ENCODE peak calls at places on chromosomes 7 and 10, in four cellular contexts. One of them, this sample, is unnamed.
A peak's percentile ranks its signal among the peaks of the same experiment; 100 is the strongest.

GRCh38 chr7:63024446-63024845 is 974.2 kb upstream of the ZNF722 start:
- DNase-seq in HCT116: no peak
- DNase-seq in adrenal gland: no peak
- DNase-seq in heart right ventricle: no peak
- DNase-seq in this sample: no peak

GRCh38 chr7:9854605-9855004 is 1119.1 kb upstream of the PHF14 start:
- DNase-seq in HCT116: no peak
- DNase-seq in adrenal gland: no peak
- DNase-seq in heart right ventricle: no peak
- DNase-seq in this sample: no peak

GRCh38 chr10:119233123-119233820 is 25.9 kb downstream of the GRK5 start:
- DNase-seq in HCT116: no peak
- DNase-seq in adrenal gland: no peak
- DNase-seq in heart right ventricle: no peak
- DNase-seq in this sample: peak; percentile 25

GRCh38 chr7:92751902-92752901 is 84.2 kb downstream of the CDK6 start:
- DNase-seq in HCT116: peak; percentile 77
- DNase-seq in adrenal gland: no peak
- DNase-seq in heart right ventricle: no peak
- DNase-seq in this sample: no peak

GRCh38 chr7:96327429-96327828 is 5.5 kb upstream of the SLC25A13 start:
- DNase-seq in HCT116: no peak
- DNase-seq in adrenal gland: no peak
- DNase-seq in heart right ventricle: no peak
- DNase-seq in this sample: no peak

GRCh38 chr10:6457376-6457775 is 122.7 kb downstream of the PRKCQ start:
- DNase-seq in HCT116: no peak
- DNase-seq in adrenal gland: no peak
- DNase-seq in heart right ventricle: no peak
- DNase-seq in this sample: no peak

GRCh38 chr7:156722427-156722826 is 81.9 kb downstream of the RNF32 start:
- DNase-seq in HCT116: no peak
- DNase-seq in adrenal gland: peak; percentile 34
- DNase-seq in heart right ventricle: no peak
- DNase-seq in this sample: no peak

GRCh38 chr7:1100386-1100785 is 12.5 kb downstream of the GPER1 start:
- DNase-seq in HCT116: no peak
- DNase-seq in adrenal gland: no peak
- DNase-seq in heart right ventricle: no peak
- DNase-seq in this sample: no peak

GRCh38 chr10:35335133-35335532 is 1.2 kb upstream of the CCNY start:
- DNase-seq in HCT116: no peak
- DNase-seq in adrenal gland: no peak
- DNase-seq in heart right ventricle: no peak
- DNase-seq in this sample: no peak

GRCh38 chr7:20449146-20449648 is 118.5 kb downstream of the ITGB8 start:
- DNase-seq in HCT116: no peak
- DNase-seq in adrenal gland: no peak
- DNase-seq in heart right ventricle: no peak
- DNase-seq in this sample: no peak

GRCh38 chr10:44042075-44042770 is 342.7 kb downstream of the CXCL12 start:
- DNase-seq in HCT116: no peak
- DNase-seq in adrenal gland: no peak
- DNase-seq in heart right ventricle: no peak
- DNase-seq in this sample: no peak

GRCh38 chr7:45092100-45092930 is 3.5 kb upstream of the NACAD start:
- DNase-seq in HCT116: no peak
- DNase-seq in adrenal gland: no peak
- DNase-seq in heart right ventricle: no peak
- DNase-seq in this sample: peak; percentile 65

GRCh38 chr7:130899638-130900401 is 165.8 kb upstream of the KLF14 start:
- DNase-seq in HCT116: no peak
- DNase-seq in adrenal gland: no peak
- DNase-seq in heart right ventricle: no peak
- DNase-seq in this sample: no peak

GRCh38 chr7:113606325-113606724 is 312.5 kb downstream of the PPP1R3A start:
- DNase-seq in HCT116: no peak
- DNase-seq in adrenal gland: no peak
- DNase-seq in heart right ventricle: no peak
- DNase-seq in this sample: no peak

GRCh38 chr7:41501016-41501415 is 201.9 kb downstream of the INHBA start:
- DNase-seq in HCT116: no peak
- DNase-seq in adrenal gland: no peak
- DNase-seq in heart right ventricle: no peak
- DNase-seq in this sample: peak; percentile 11

GRCh38 chr10:62554632-62555199 is 180.5 kb downstream of the ZNF365 start:
- DNase-seq in HCT116: peak; percentile 8
- DNase-seq in adrenal gland: no peak
- DNase-seq in heart right ventricle: no peak
- DNase-seq in this sample: peak; percentile 8

GRCh38 chr10:121244791-121245190 is 353.5 kb downstream of the FGFR2 start:
- DNase-seq in HCT116: no peak
- DNase-seq in adrenal gland: no peak
- DNase-seq in heart right ventricle: no peak
- DNase-seq in this sample: no peak

GRCh38 chr7:21550076-21550475 is 7.2 kb downstream of the DNAH11 start:
- DNase-seq in HCT116: no peak
- DNase-seq in adrenal gland: no peak
- DNase-seq in heart right ventricle: no peak
- DNase-seq in this sample: no peak

GRCh38 chr10:117896517-117896916 is 150.2 kb downstream of the RAB11FIP2 start:
- DNase-seq in HCT116: no peak
- DNase-seq in adrenal gland: no peak
- DNase-seq in heart right ventricle: no peak
- DNase-seq in this sample: no peak

GRCh38 chr7:98802088-98802780 is 67.6 kb downstream of the TMEM130 start:
- DNase-seq in HCT116: peak; percentile 55
- DNase-seq in adrenal gland: peak; percentile 71
- DNase-seq in heart right ventricle: peak; percentile 11
- DNase-seq in this sample: peak; percentile 88

GRCh38 chr10:95657250-95657649 is 739 bp upstream of the ALDH18A1 start:
- DNase-seq in HCT116: no peak
- DNase-seq in adrenal gland: no peak
- DNase-seq in heart right ventricle: no peak
- DNase-seq in this sample: no peak

GRCh38 chr10:44926771-44927751 is 15.9 kb downstream of the TMEM72 start:
- DNase-seq in HCT116: no peak
- DNase-seq in adrenal gland: peak; percentile 93
- DNase-seq in heart right ventricle: no peak
- DNase-seq in this sample: no peak

GRCh38 chr7:6376820-6377219 is 70.9 kb downstream of the DAGLB start:
- DNase-seq in HCT116: no peak
- DNase-seq in adrenal gland: no peak
- DNase-seq in heart right ventricle: no peak
- DNase-seq in this sample: no peak

GRCh38 chr10:61000769-61001730 is 57.1 kb upstream of the RHOBTB1 start:
- DNase-seq in HCT116: no peak
- DNase-seq in adrenal gland: peak; percentile 40
- DNase-seq in heart right ventricle: peak; percentile 17
- DNase-seq in this sample: peak; percentile 28

GRCh38 chr7:21704362-21704761 is 161.5 kb downstream of the DNAH11 start:
- DNase-seq in HCT116: no peak
- DNase-seq in adrenal gland: no peak
- DNase-seq in heart right ventricle: no peak
- DNase-seq in this sample: no peak

GRCh38 chr10:19488592-19489280 is 327.5 kb upstream of the PLXDC2 start:
- DNase-seq in HCT116: no peak
- DNase-seq in adrenal gland: peak; percentile 13
- DNase-seq in heart right ventricle: peak; percentile 36
- DNase-seq in this sample: peak; percentile 41

GRCh38 chr10:103493911-103494877 is 689 bp downstream of the NEURL1 start:
- DNase-seq in HCT116: no peak
- DNase-seq in adrenal gland: peak; percentile 11
- DNase-seq in heart right ventricle: no peak
- DNase-seq in this sample: peak; percentile 26

GRCh38 chr10:34576789-34577188 is 238.3 kb downstream of the PARD3 start:
- DNase-seq in HCT116: no peak
- DNase-seq in adrenal gland: no peak
- DNase-seq in heart right ventricle: no peak
- DNase-seq in this sample: no peak

GRCh38 chr7:154649015-154649414 is 353.9 kb downstream of the PAXIP1 start:
- DNase-seq in HCT116: no peak
- DNase-seq in adrenal gland: no peak
- DNase-seq in heart right ventricle: no peak
- DNase-seq in this sample: no peak

GRCh38 chr7:154653281-154653680 is 349.6 kb downstream of the PAXIP1 start:
- DNase-seq in HCT116: no peak
- DNase-seq in adrenal gland: no peak
- DNase-seq in heart right ventricle: no peak
- DNase-seq in this sample: no peak

GRCh38 chr7:154650275-154650674 is 352.6 kb downstream of the PAXIP1 start:
- DNase-seq in HCT116: no peak
- DNase-seq in adrenal gland: no peak
- DNase-seq in heart right ventricle: no peak
- DNase-seq in this sample: no peak

GRCh38 chr7:154649434-154649833 is 353.5 kb downstream of the PAXIP1 start:
- DNase-seq in HCT116: no peak
- DNase-seq in adrenal gland: no peak
- DNase-seq in heart right ventricle: no peak
- DNase-seq in this sample: no peak

GRCh38 chr7:154651501-154651900 is 351.4 kb downstream of the PAXIP1 start:
- DNase-seq in HCT116: no peak
- DNase-seq in adrenal gland: no peak
- DNase-seq in heart right ventricle: no peak
- DNase-seq in this sample: no peak
- H3K27me3 ChIP-seq in HCT116: no peaks in the 10 kb centered on the region
- H3K27me3 ChIP-seq in adrenal gland: no peaks in the 10 kb centered on the region
- H3K27me3 ChIP-seq in heart right ventricle: peaks cover 4% of the 10 kb centered on the region
- H3K27me3 ChIP-seq in this sample: no peaks in the 10 kb centered on the region

GRCh38 chr10:78187371-78187770 is 153.7 kb downstream of the RPS24 start:
- DNase-seq in HCT116: no peak
- DNase-seq in adrenal gland: no peak
- DNase-seq in heart right ventricle: no peak
- DNase-seq in this sample: no peak
- H3K27me3 ChIP-seq in HCT116: no peaks in the 10 kb centered on the region
- H3K27me3 ChIP-seq in adrenal gland: no peaks in the 10 kb centered on the region
- H3K27me3 ChIP-seq in heart right ventricle: no peaks in the 10 kb centered on the region
- H3K27me3 ChIP-seq in this sample: no peaks in the 10 kb centered on the region

GRCh38 chr10:78945838-78946237 is 122.9 kb upstream of the ZMIZ1 start:
- DNase-seq in HCT116: no peak
- DNase-seq in adrenal gland: no peak
- DNase-seq in heart right ventricle: no peak
- DNase-seq in this sample: no peak
- H3K27me3 ChIP-seq in HCT116: no peaks in the 10 kb centered on the region
- H3K27me3 ChIP-seq in adrenal gland: no peaks in the 10 kb centered on the region
- H3K27me3 ChIP-seq in heart right ventricle: no peaks in the 10 kb centered on the region
- H3K27me3 ChIP-seq in this sample: no peaks in the 10 kb centered on the region

DNA sequence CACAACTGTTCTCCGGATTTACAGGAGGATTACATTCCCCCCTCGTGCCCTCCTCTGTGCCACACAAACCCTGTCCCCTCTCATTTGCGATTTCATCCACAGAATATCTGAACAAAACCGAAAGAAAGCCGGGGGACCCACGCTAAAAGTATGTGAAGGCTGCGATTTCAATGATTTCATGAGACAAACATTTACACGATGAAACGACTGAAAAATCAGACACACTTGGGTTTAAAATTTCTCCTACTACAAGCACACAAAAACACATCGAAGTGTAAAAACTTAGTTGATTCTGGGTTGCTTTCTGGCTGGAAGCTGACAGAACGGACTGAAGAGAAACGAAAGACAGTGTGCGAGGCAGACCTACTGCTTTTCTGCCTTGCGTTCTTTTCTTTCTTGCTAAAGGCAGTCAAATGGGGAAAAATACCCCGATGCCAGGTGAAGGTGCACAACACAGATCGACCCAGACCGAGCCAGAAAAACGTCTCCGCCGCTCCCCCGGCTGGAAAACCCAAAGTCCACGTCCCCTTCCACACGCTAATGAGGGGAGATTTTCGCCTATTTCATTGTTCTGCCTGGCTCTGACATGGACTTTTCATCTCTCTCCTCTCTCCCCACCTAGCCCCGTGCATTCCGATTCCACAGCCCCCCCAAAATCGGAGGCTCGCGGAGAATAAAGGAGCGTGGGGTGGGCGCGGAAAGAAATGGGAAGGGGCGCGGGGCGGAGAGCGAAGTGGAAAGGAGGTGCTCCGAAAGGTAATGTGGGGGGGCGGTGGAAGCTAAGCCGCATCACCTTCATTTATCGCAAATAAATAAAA is 1.1 kb downstream of the HIPK2 start:
- DNase-seq in HCT116: no peak
- DNase-seq in adrenal gland: peak; percentile 34
- DNase-seq in heart right ventricle: no peak
- DNase-seq in this sample: no peak
- H3K27me3 ChIP-seq in HCT116: no peaks in the 10 kb centered on the region
- H3K27me3 ChIP-seq in adrenal gland: no peaks in the 10 kb centered on the region
- H3K27me3 ChIP-seq in heart right ventricle: no peaks in the 10 kb centered on the region
- H3K27me3 ChIP-seq in this sample: no peaks in the 10 kb centered on the region

GRCh38 chr7:27143950-27144798 is 693 bp upstream of the HOXA5 start:
- DNase-seq in HCT116: no peak
- DNase-seq in adrenal gland: no peak
- DNase-seq in heart right ventricle: no peak
- DNase-seq in this sample: no peak
- H3K27me3 ChIP-seq in HCT116: no peaks in the 10 kb centered on the region
- H3K27me3 ChIP-seq in adrenal gland: no peaks in the 10 kb centered on the region
- H3K27me3 ChIP-seq in heart right ventricle: peaks cover 100% of the 10 kb centered on the region
- H3K27me3 ChIP-seq in this sample: no peaks in the 10 kb centered on the region

DNA sequence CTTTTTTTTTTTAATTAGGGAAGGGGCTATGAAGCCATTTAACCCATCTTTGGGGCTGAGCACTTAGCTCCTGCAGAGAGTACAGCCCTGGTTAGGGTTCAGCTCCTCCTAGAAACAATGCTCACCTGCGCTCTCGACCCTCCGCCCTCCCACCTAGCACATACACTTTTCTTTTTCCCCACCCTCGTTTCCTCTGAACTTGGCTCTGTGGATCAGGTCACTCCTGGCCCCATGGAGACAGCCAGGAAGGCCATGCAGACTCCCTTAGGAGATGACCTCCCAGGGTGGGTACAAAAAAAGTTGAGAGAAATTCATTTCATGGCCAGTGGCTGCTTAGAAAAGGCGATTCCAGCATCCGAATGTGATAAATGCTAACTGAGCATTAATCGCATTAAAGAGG is 15.8 kb downstream of the PAX2 start:
- DNase-seq in HCT116: no peak
- DNase-seq in adrenal gland: no peak
- DNase-seq in heart right ventricle: no peak
- DNase-seq in this sample: no peak
- H3K27me3 ChIP-seq in HCT116: no peaks in the 10 kb centered on the region
- H3K27me3 ChIP-seq in adrenal gland: peaks cover 14% of the 10 kb centered on the region
- H3K27me3 ChIP-seq in heart right ventricle: peaks cover 88% of the 10 kb centered on the region
- H3K27me3 ChIP-seq in this sample: peaks cover 20% of the 10 kb centered on the region

This sample was measured in MG63.